ENCODE peak calls at places on chromosomes 5 and 9, in ten cellular contexts. L, U, H, A, O, B, C, D, M and P are unnamed samples. For H3K4me1, the result is how much of the 10 kb centered on the place peaks cover.

GRCh38 chr5:179612577-179613459 is 10.7 kb downstream of the HNRNPH1 start:
- DNase-seq in L (no peak), U (no peak), H (peak), A (no peak), O (peak), B (no peak), C (no peak), D (no peak), M (no peak), P (no peak)

GRCh38 chr5:86101966-86102365 is 515.8 kb upstream of the COX7C start:
- DNase-seq in L (no peak), U (no peak), H (no peak), A (no peak), O (no peak), B (no peak), C (no peak), D (no peak), M (peak), P (no peak)

GRCh38 chr5:152177626-152178349 is 227.3 kb downstream of the NMUR2 start:
- DNase-seq in L (no peak), U (no peak), H (no peak), A (no peak), O (no peak), B (no peak), C (no peak), D (no peak), M (no peak), P (no peak)

GRCh38 chr5:6274846-6275543 is 103.4 kb downstream of the MED10 start:
- DNase-seq in L (no peak), U (no peak), H (no peak), A (no peak), O (no peak), B (no peak), C (no peak), D (no peak), M (no peak), P (no peak)

GRCh38 chr9:127345566-127345965 is 51.4 kb upstream of the SLC2A8 start:
- DNase-seq in L (no peak), U (no peak), H (no peak), A (no peak), O (no peak), B (no peak), C (no peak), D (no peak), M (no peak), P (no peak)

GRCh38 chr9:38681747-38682227 is 38.1 kb downstream of the FAM240B start:
- DNase-seq in L (no peak), U (no peak), H (no peak), A (no peak), O (no peak), B (no peak), C (no peak), D (no peak), M (no peak), P (no peak)

GRCh38 chr9:81964216-81965171 is 21.2 kb downstream of the SPATA31D3 start:
- DNase-seq in L (no peak), U (no peak), H (no peak), A (no peak), O (no peak), B (no peak), C (no peak), D (no peak), M (no peak), P (no peak)

GRCh38 chr5:1522601-1523479 is 920 bp downstream of the LPCAT1 start:
- DNase-seq in L (peak), U (peak), H (peak), A (no peak), O (peak), B (peak), C (no peak), D (no peak), M (peak), P (peak)

GRCh38 chr9:31776471-31776870 is 608.0 kb upstream of the ACO1 start:
- DNase-seq in L (peak), U (no peak), H (no peak), A (no peak), O (no peak), B (no peak), C (no peak), D (no peak), M (no peak), P (no peak)

GRCh38 chr9:130042406-130042930 is 521 bp downstream of the FNBP1 start:
- DNase-seq in L (peak), U (no peak), H (no peak), A (no peak), O (peak), B (peak), C (no peak), D (no peak), M (peak), P (peak)

GRCh38 chr9:134049772-134050588 is 17.8 kb downstream of the BRD3 start:
- DNase-seq in L (peak), U (no peak), H (no peak), A (no peak), O (no peak), B (peak), C (no peak), D (no peak), M (peak), P (peak)

GRCh38 chr5:34484190-34484589 is 171.9 kb upstream of the RAI14 start:
- DNase-seq in L (no peak), U (no peak), H (no peak), A (no peak), O (no peak), B (no peak), C (no peak), D (no peak), M (no peak), P (no peak)

GRCh38 chr5:68459093-68459492 is 243.5 kb downstream of the PIK3R1 start:
- DNase-seq in L (no peak), U (no peak), H (no peak), A (no peak), O (no peak), B (no peak), C (no peak), D (no peak), M (no peak), P (no peak)

GRCh38 chr9:6054280-6055099 is 39.1 kb upstream of the RANBP6 start:
- DNase-seq in L (peak), U (peak), H (no peak), A (no peak), O (peak), B (peak), C (peak), D (no peak), M (no peak), P (peak)

GRCh38 chr9:88950341-88951141 is 40.7 kb upstream of the S1PR3 start:
- DNase-seq in L (no peak), U (no peak), H (no peak), A (peak), O (no peak), B (no peak), C (peak), D (no peak), M (no peak), P (no peak)

GRCh38 chr5:12848709-12849108 is 944.5 kb upstream of the CTNND2 start:
- DNase-seq in L (no peak), U (no peak), H (no peak), A (no peak), O (no peak), B (no peak), C (no peak), D (no peak), M (no peak), P (no peak)

GRCh38 chr5:150615141-150615699 is 25.2 kb upstream of the SYNPO start:
- DNase-seq in L (peak), U (no peak), H (no peak), A (no peak), O (no peak), B (peak), C (no peak), D (no peak), M (peak), P (peak)

GRCh38 chr5:127804886-127805426 is 101.8 kb downstream of the CCDC192 start:
- DNase-seq in L (no peak), U (no peak), H (no peak), A (no peak), O (no peak), B (no peak), C (no peak), D (no peak), M (no peak), P (no peak)

GRCh38 chr9:76365028-76365427 is 29.2 kb downstream of the RFK start:
- DNase-seq in L (no peak), U (no peak), H (no peak), A (no peak), O (no peak), B (no peak), C (peak), D (no peak), M (no peak), P (no peak)

GRCh38 chr5:98928802-98929122 is at the start of gene CHD1:
- DNase-seq in L (peak), U (peak), H (peak), A (peak), O (peak), B (peak), C (peak), D (peak), M (peak), P (peak)

GRCh38 chr5:98927988-98928801 is 612 bp downstream of the CHD1 start:
- DNase-seq in L (peak), U (peak), H (peak), A (peak), O (peak), B (peak), C (peak), D (peak), M (peak), P (peak)

GRCh38 chr5:98930972-98931762 is 2.4 kb upstream of the CHD1 start:
- DNase-seq in L (no peak), U (no peak), H (no peak), A (no peak), O (no peak), B (no peak), C (no peak), D (no peak), M (no peak), P (no peak)

GRCh38 chr5:98929982-98930355 is 1.2 kb upstream of the CHD1 start:
- DNase-seq in L (no peak), U (peak), H (no peak), A (no peak), O (no peak), B (no peak), C (peak), D (no peak), M (no peak), P (peak)

DNA sequence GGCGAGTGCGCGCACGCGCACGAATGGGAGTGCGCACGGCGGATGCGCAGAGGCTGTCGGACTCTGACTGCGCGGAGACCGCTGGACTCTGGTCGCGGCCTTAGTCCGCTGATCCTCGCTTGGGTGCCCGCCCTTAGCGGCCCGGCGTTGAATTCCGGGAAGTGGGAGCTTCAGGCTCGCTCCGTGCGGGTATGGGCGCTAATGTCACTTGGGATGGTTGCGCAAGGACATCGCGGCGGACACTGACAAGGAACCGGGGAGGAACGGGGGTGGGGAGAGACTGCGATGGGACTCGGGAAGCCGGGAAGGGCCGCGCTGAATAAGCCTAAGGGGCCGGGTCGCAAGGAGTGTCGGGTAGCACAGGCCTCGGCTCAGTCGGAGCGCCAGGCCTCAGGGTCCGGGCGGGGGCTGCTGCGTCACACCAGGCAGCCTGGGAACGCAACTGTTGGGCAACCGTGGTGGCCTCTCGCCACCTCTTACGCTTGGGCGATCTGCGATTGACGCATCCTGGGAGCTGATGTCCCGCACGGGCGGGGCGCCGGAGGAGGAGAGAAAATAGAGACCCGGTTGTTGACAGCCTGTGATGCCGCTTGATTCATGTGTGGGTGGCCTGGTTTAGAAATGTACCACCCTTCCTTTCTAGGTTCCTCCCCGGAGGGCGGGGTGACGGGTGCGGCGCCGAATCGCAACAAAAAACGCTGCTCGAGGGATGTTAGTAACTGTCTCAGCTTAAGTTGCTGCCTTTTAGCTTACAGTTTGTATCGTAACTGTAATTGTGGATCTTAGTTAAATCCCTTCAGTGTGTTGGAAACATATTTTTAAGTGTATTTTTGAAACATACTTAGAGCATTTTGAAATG is 545 bp upstream of the CHD1 start:
- DNase-seq in L (peak), U (peak), H (peak), A (peak), O (peak), B (peak), C (peak), D (peak), M (peak), P (peak)
- TF ChIP-seq POLR2A in L (no peak), U (peak), H (peak), A (peak), O (peak), B (peak), C (peak), D (no peak), M (peak), P (peak)

GRCh38 chr5:119300311-119300670 is 55.5 kb upstream of the TNFAIP8 start:
- DNase-seq in L (no peak), U (no peak), H (no peak), A (no peak), O (no peak), B (no peak), C (no peak), D (no peak), M (no peak), P (no peak)
- H3K4me1 ChIP-seq in L (under half), U (under half), H (under half), A (under half), O (under half), B (under half), C (half or more), D (under half), M (under half), P (under half)

GRCh38 chr9:7340451-7340850 is 459.1 kb downstream of the DMAC1 start:
- DNase-seq in L (no peak), U (no peak), H (no peak), A (no peak), O (no peak), B (no peak), C (no peak), D (no peak), M (no peak), P (no peak)
- TF ChIP-seq POLR2A in L (no peak), U (no peak), H (no peak), A (no peak), O (no peak), B (no peak), C (no peak), D (no peak), M (no peak), P (no peak)

GRCh38 chr9:114396558-114397218 is 8.9 kb upstream of the AKNA start:
- DNase-seq in L (no peak), U (no peak), H (no peak), A (no peak), O (peak), B (no peak), C (peak), D (no peak), M (no peak), P (no peak)
- H3K4me1 ChIP-seq in L (under half), U (half or more), H (half or more), A (under half), O (under half), B (under half), C (under half), D (half or more), M (under half), P (under half)

GRCh38 chr5:172642511-172642910 is 1.4 kb downstream of the NEURL1B start:
- DNase-seq in L (no peak), U (no peak), H (no peak), A (no peak), O (no peak), B (no peak), C (no peak), D (no peak), M (no peak), P (no peak)

GRCh38 chr5:172641359-172642045 is 439 bp downstream of the NEURL1B start:
- DNase-seq in L (no peak), U (no peak), H (no peak), A (no peak), O (peak), B (peak), C (peak), D (no peak), M (no peak), P (no peak)

GRCh38 chr5:172642046-172642409 is 965 bp downstream of the NEURL1B start:
- DNase-seq in L (no peak), U (no peak), H (no peak), A (no peak), O (no peak), B (peak), C (no peak), D (no peak), M (no peak), P (no peak)

GRCh38 chr5:172640139-172640538 is 924 bp upstream of the NEURL1B start:
- DNase-seq in L (no peak), U (no peak), H (no peak), A (no peak), O (no peak), B (no peak), C (no peak), D (no peak), M (no peak), P (no peak)

DNA sequence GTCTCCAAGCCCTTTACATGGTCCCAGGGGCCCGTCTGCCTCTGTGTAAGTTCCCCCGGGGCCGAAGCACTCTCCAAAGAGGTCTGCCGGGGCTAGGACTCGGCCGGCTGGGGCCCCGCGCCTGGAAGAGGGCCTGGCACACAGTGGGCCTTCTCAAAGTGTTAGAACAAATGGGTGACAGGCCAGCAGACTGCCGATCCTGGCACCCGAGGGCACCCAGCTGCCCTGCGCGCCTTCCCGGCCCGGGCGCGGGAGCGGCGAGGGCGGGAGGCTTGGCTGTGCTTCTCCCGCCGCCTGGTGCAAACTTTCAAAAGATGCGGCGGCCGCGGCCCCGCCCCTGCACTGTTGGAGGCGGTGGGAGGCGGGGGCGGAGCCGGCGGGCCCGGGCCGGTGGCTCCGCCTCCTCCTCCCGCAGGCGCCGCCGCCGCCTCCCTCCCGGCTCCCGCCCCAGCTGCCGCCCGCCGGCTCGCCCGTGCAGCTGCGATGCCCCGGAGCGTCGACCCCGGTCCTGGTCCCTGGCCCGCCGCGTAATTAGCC is at the start of gene NEURL1B:
- DNase-seq in L (peak), U (peak), H (no peak), A (no peak), O (peak), B (peak), C (peak), D (no peak), M (peak), P (peak)
- TF ChIP-seq POLR2A in L (no peak), U (peak), H (no peak), A (no peak), O (no peak), B (no peak), C (no peak), D (no peak), M (peak), P (peak)

GRCh38 chr5:14825977-14826376 is 45.6 kb downstream of the ANKH start:
- DNase-seq in L (no peak), U (no peak), H (no peak), A (no peak), O (no peak), B (no peak), C (no peak), D (no peak), M (no peak), P (no peak)
- H3K4me1 ChIP-seq in L (under half), U (under half), H (under half), A (under half), O (under half), B (under half), C (under half), D (under half), M (under half), P (under half)

GRCh38 chr9:95029720-95030119 is 287.8 kb downstream of the FANCC start:
- DNase-seq in L (no peak), U (no peak), H (no peak), A (no peak), O (no peak), B (no peak), C (no peak), D (no peak), M (no peak), P (no peak)

GRCh38 chr9:95028855-95029219 is 288.7 kb downstream of the FANCC start:
- DNase-seq in L (no peak), U (no peak), H (no peak), A (no peak), O (no peak), B (no peak), C (no peak), D (no peak), M (no peak), P (no peak)

GRCh38 chr9:95030344-95030743 is 287.2 kb downstream of the FANCC start:
- DNase-seq in L (no peak), U (no peak), H (no peak), A (no peak), O (no peak), B (no peak), C (no peak), D (no peak), M (no peak), P (no peak)

GRCh38 chr9:95029251-95029650 is 288.3 kb downstream of the FANCC start:
- DNase-seq in L (no peak), U (no peak), H (no peak), A (no peak), O (no peak), B (no peak), C (no peak), D (no peak), M (no peak), P (no peak)

GRCh38 chr9:95027914-95028854 is 289.3 kb downstream of the FANCC start:
- DNase-seq in L (peak), U (no peak), H (no peak), A (no peak), O (no peak), B (no peak), C (peak), D (no peak), M (peak), P (no peak)
- TF ChIP-seq POLR2A in L (no peak), U (no peak), H (no peak), A (no peak), O (no peak), B (no peak), C (no peak), D (no peak), M (peak), P (no peak)